ENCODE peak calls at places on chromosome 18, in four cellular contexts. B is astrocyte of the spinal cord; I is activated CD8-positive, alpha-beta T cell treated with anti-CD3 and anti-CD28 coated beads for 36 hours; L is dorsolateral prefrontal cortex. K is an unnamed sample.

GRCh38 chr18:8960740-8961657 is 141.5 kb upstream of the NDUFV2 start:
- DNase-seq in L (no peak), I (no peak), B (peak), K (no peak)

GRCh38 chr18:42255908-42256765 is 301.1 kb downstream of the PIK3C3 start:
- DNase-seq in B (no peak), L (no peak), I (no peak), K (no peak)

GRCh38 chr18:74479486-74480148 is 16.5 kb upstream of the CNDP2 start:
- DNase-seq in B (no peak), I (no peak), L (no peak), K (no peak)

GRCh38 chr18:64734063-64734462 is 585.2 kb upstream of the LINC00305 start:
- DNase-seq in I (no peak), B (no peak), L (no peak), K (no peak)

GRCh38 chr18:59938686-59939085 is 38.9 kb downstream of the PMAIP1 start:
- DNase-seq in I (no peak), L (no peak), B (no peak), K (no peak)

GRCh38 chr18:58051765-58052460 is 7.9 kb downstream of the NEDD4L start:
- DNase-seq in I (no peak), B (peak), L (no peak), K (no peak)

GRCh38 chr18:5546660-5547059 is 2.9 kb upstream of the EPB41L3 start:
- DNase-seq in B (peak), L (peak), I (no peak), K (no peak)

GRCh38 chr18:35703043-35703688 is 121.6 kb downstream of the GALNT1 start:
- DNase-seq in I (no peak), L (no peak), B (peak), K (no peak)

GRCh38 chr18:9521770-9522169 is 46.5 kb downstream of the RALBP1 start:
- DNase-seq in B (no peak), L (no peak), I (no peak), K (no peak)

GRCh38 chr18:66601649-66602048 is 2.2 kb downstream of the CDH19 start:
- DNase-seq in L (no peak), I (no peak), B (no peak), K (no peak)

GRCh38 chr18:59420244-59420643 is 61.2 kb upstream of the LMAN1 start:
- DNase-seq in I (no peak), B (no peak), L (no peak), K (no peak)

GRCh38 chr18:63022429-63023022 is 297.0 kb downstream of the BCL2 start:
- DNase-seq in B (no peak), I (peak), L (no peak), K (no peak)

GRCh38 chr18:55319517-55319905 is 268.5 kb downstream of the TCF4 start:
- DNase-seq in I (no peak), L (no peak), B (peak), K (no peak)

GRCh38 chr18:50571606-50572005 is 11.7 kb downstream of the MAPK4 start:
- DNase-seq in I (no peak), B (no peak), L (no peak), K (no peak)

GRCh38 chr18:79517322-79517721 is 121.6 kb downstream of the NFATC1 start:
- DNase-seq in B (no peak), I (peak), L (no peak), K (no peak)

GRCh38 chr18:44700652-44701051 is 20.0 kb downstream of the SETBP1 start:
- DNase-seq in L (no peak), B (peak), I (peak), K (peak)

GRCh38 chr18:48832961-48833700 is 117.6 kb downstream of the SMAD7 start:
- DNase-seq in L (peak), B (peak), I (peak), K (peak)

GRCh38 chr18:59861009-59861408 is 38.8 kb upstream of the PMAIP1 start:
- DNase-seq in L (no peak), B (no peak), I (no peak), K (no peak)

GRCh38 chr18:9082763-9083510 is 19.6 kb upstream of the NDUFV2 start:
- DNase-seq in B (no peak), L (no peak), I (peak), K (no peak)

GRCh38 chr18:45526120-45526841 is 89.0 kb upstream of the SLC14A2 start:
- DNase-seq in B (peak), L (no peak), I (no peak), K (no peak)

GRCh38 chr18:36724591-36725001 is 104.2 kb downstream of the TPGS2 start:
- DNase-seq in L (peak), B (peak), I (no peak), K (no peak)

GRCh38 chr18:64416990-64417389 is 268.1 kb upstream of the LINC00305 start:
- DNase-seq in I (no peak), B (no peak), L (no peak), K (no peak)

GRCh38 chr18:50143295-50143694 is 51.7 kb downstream of the MYO5B start:
- DNase-seq in B (no peak), L (no peak), I (no peak), K (no peak)

GRCh38 chr18:23053756-23054457 is 81.4 kb upstream of the CABLES1 start:
- DNase-seq in B (peak), I (no peak), L (no peak), K (no peak)

GRCh38 chr18:51561821-51562220 is 364.3 kb upstream of the MEX3C start:
- DNase-seq in B (no peak), I (no peak), L (no peak), K (no peak)

GRCh38 chr18:48743046-48743445 is 204.2 kb downstream of the CTIF start:
- DNase-seq in I (no peak), L (peak), B (peak), K (no peak)

GRCh38 chr18:54672846-54673475 is 81.9 kb downstream of the DYNAP start:
- DNase-seq in L (no peak), B (peak), I (no peak), K (no peak)

GRCh38 chr18:12313530-12314245 is 5.6 kb downstream of the TUBB6 start:
- DNase-seq in L (no peak), I (no peak), B (no peak), K (no peak)
- TF ChIP-seq CTCF in L (no peak), I (no peak), B (no peak), K (no peak)

DNA sequence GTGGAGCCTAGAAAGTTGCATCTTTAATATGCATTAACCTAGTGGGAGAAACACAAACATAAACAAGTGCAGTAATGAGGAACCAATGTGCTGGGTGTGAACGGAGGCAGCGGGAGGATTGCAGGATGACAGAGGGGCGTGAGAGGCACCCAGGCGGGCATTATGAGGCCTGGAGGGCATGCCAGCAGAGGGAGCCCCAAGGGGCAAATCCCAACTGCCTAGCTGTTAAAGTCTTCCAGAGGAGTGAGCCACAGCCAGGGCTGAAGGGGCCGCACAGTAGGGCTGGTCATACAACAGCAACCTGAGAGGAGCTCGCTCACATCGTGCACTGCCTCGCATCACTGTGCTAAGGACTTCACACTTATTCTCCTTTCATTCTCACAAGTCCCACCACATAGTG is 13.3 kb upstream of the PRELID3A start:
- DNase-seq in I (peak), B (no peak), L (no peak), K (no peak)
- TF ChIP-seq CTCF in I (peak), B (peak), L (no peak), K (no peak)

GRCh38 chr18:32674491-32674890 is 98.3 kb downstream of the KLHL14 start:
- DNase-seq in I (no peak), L (no peak), B (no peak), K (no peak)
- TF ChIP-seq CTCF in I (no peak), L (no peak), B (peak), K (no peak)

GRCh38 chr18:77133920-77134496 is 1.4 kb upstream of the MBP start:
- DNase-seq in B (no peak), I (peak), L (no peak), K (no peak)
- TF ChIP-seq CTCF in B (no peak), I (no peak), L (no peak), K (no peak)

GRCh38 chr18:76686737-76687231 is 135.6 kb upstream of the ZNF236 start:
- DNase-seq in B (peak), L (no peak), I (peak), K (no peak)
- TF ChIP-seq CTCF in B (peak), L (peak), I (peak), K (no peak)

K was measured in natural killer cell.